ENCODE peak calls at places on chromosomes 11 and 22, in six cellular contexts. E is neural progenitor cell; Q is lower leg skin; D is CD4-positive, alpha-beta T cell; V is bronchial epithelial cell; N is brain microvascular endothelial cell. I is an unnamed sample.

GRCh38 chr11:65116370-65117205 is 913 bp downstream of the ZNHIT2 start:
- DNase-seq in E (peak), Q (no peak), D (peak), V (peak), N (no peak), I (no peak)

GRCh38 chr22:21573293-21573734 is 5.8 kb downstream of the UBE2L3 start:
- DNase-seq in E (no peak), Q (no peak), D (no peak), V (no peak), N (no peak), I (no peak)

GRCh38 chr22:36075724-36076123 is 47.1 kb upstream of the RBFOX2 start:
- DNase-seq in E (no peak), Q (no peak), D (no peak), V (no peak), N (no peak), I (no peak)

GRCh38 chr11:58784995-58785394 is 53.3 kb upstream of the GLYAT start:
- DNase-seq in E (no peak), Q (no peak), D (no peak), V (no peak), N (no peak), I (no peak)

GRCh38 chr11:112320668-112321067 is 60.0 kb upstream of the PLET1 start:
- DNase-seq in E (no peak), Q (peak), D (no peak), V (peak), N (peak), I (no peak)

GRCh38 chr22:37022483-37023337 is 3.2 kb downstream of the MPST start:
- DNase-seq in E (no peak), Q (no peak), D (no peak), V (no peak), N (no peak), I (no peak)

GRCh38 chr11:134119094-134119493 is 50.2 kb downstream of the JAM3 start:
- DNase-seq in E (no peak), Q (no peak), D (no peak), V (peak), N (peak), I (no peak)

GRCh38 chr22:46250035-46250782 is at the start of gene CDPF1:
- DNase-seq in E (peak), Q (peak), D (peak), V (peak), N (peak), I (peak)

GRCh38 chr11:34243620-34244493 is 114.0 kb downstream of the ABTB2 start:
- DNase-seq in E (no peak), Q (no peak), D (no peak), V (peak), N (peak), I (no peak)

GRCh38 chr11:58739725-58740430 is 8.1 kb upstream of the GLYAT start:
- DNase-seq in E (no peak), Q (no peak), D (no peak), V (no peak), N (peak), I (no peak)

GRCh38 chr11:115194798-115195101 is 309.5 kb downstream of the CADM1 start:
- DNase-seq in E (no peak), Q (no peak), D (no peak), V (no peak), N (no peak), I (no peak)

GRCh38 chr11:102138223-102138622 is 28.0 kb downstream of the YAP1 start:
- DNase-seq in E (no peak), Q (no peak), D (no peak), V (no peak), N (no peak), I (no peak)

GRCh38 chr22:39661842-39662676 is 91.5 kb downstream of the CACNA1I start:
- DNase-seq in E (peak), Q (peak), D (peak), V (peak), N (no peak), I (peak)

GRCh38 chr11:61776561-61777075 is 15.8 kb downstream of the TMEM258 start:
- DNase-seq in E (peak), Q (no peak), D (peak), V (peak), N (peak), I (peak)

GRCh38 chr11:119417726-119418540 is 5.0 kb downstream of the THY1 start:
- DNase-seq in E (no peak), Q (peak), D (no peak), V (peak), N (peak), I (no peak)

GRCh38 chr22:49353185-49353584 is 474.5 kb downstream of the BRD1 start:
- DNase-seq in E (no peak), Q (no peak), D (no peak), V (no peak), N (no peak), I (no peak)

GRCh38 chr22:49251371-49251770 is 576.3 kb downstream of the BRD1 start:
- DNase-seq in E (no peak), Q (no peak), D (no peak), V (no peak), N (no peak), I (no peak)

GRCh38 chr11:79243412-79244174 is 197.2 kb downstream of the TENM4 start:
- DNase-seq in E (no peak), Q (no peak), D (no peak), V (no peak), N (no peak), I (no peak)

GRCh38 chr11:83039566-83039965 is 32.1 kb downstream of the RAB30 start:
- DNase-seq in E (no peak), Q (no peak), D (no peak), V (no peak), N (no peak), I (no peak)

GRCh38 chr11:11146830-11147229 is 206.2 kb downstream of the CSNK2A3 start:
- DNase-seq in E (no peak), Q (no peak), D (no peak), V (no peak), N (no peak), I (no peak)

GRCh38 chr22:32809786-32810185 is 8.3 kb downstream of the TIMP3 start:
- DNase-seq in E (no peak), Q (no peak), D (no peak), V (no peak), N (no peak), I (no peak)

GRCh38 chr11:16184588-16184987 is 171.8 kb downstream of the SOX6 start:
- DNase-seq in E (no peak), Q (no peak), D (no peak), V (peak), N (peak), I (no peak)

GRCh38 chr11:94805994-94806393 is 37.8 kb downstream of the AMOTL1 start:
- DNase-seq in E (no peak), Q (peak), D (no peak), V (no peak), N (no peak), I (no peak)

GRCh38 chr11:93905384-93905783 is 55.0 kb upstream of the VSTM5 start:
- DNase-seq in E (no peak), Q (no peak), D (no peak), V (peak), N (peak), I (no peak)

GRCh38 chr11:102288745-102289083 is 28.6 kb upstream of the BIRC3 start:
- DNase-seq in E (no peak), Q (no peak), D (no peak), V (no peak), N (no peak), I (no peak)

GRCh38 chr11:62400281-62400680 is 18.6 kb upstream of the SCGB1A1 start:
- DNase-seq in E (no peak), Q (no peak), D (no peak), V (no peak), N (no peak), I (no peak)

GRCh38 chr22:41398921-41399320 is 17.2 kb downstream of the TEF start:
- DNase-seq in E (no peak), Q (no peak), D (no peak), V (no peak), N (no peak), I (no peak)

GRCh38 chr11:71206186-71206585 is 46.2 kb downstream of the SHANK2 start:
- DNase-seq in E (peak), Q (no peak), D (no peak), V (no peak), N (no peak), I (no peak)

GRCh38 chr11:111820059-111820375 is 51.4 kb downstream of the ALG9 start:
- DNase-seq in E (no peak), Q (no peak), D (no peak), V (no peak), N (no peak), I (no peak)

GRCh38 chr22:24432059-24432853 is 4.9 kb downstream of the ADORA2A start:
- DNase-seq in E (no peak), Q (no peak), D (no peak), V (peak), N (peak), I (no peak)

GRCh38 chr11:1224491-1225385 is 1.9 kb downstream of the MUC5B start:
- DNase-seq in E (peak), Q (no peak), D (no peak), V (no peak), N (no peak), I (no peak)

GRCh38 chr11:117625237-117625636 is 171.8 kb downstream of the DSCAML1 start:
- DNase-seq in E (no peak), Q (no peak), D (no peak), V (no peak), N (no peak), I (no peak)

GRCh38 chr22:35892192-35892591 is 136.4 kb downstream of the RBFOX2 start:
- DNase-seq in E (no peak), Q (no peak), D (no peak), V (peak), N (peak), I (no peak)

GRCh38 chr22:28139993-28140392 is 220.9 kb upstream of the PITPNB start:
- DNase-seq in E (no peak), Q (no peak), D (no peak), V (peak), N (peak), I (no peak)

GRCh38 chr11:72352859-72353551 is 81.3 kb downstream of the CLPB start:
- DNase-seq in E (peak), Q (no peak), D (no peak), V (peak), N (peak), I (no peak)

GRCh38 chr11:34837246-34837856 is 78.8 kb downstream of the APIP start:
- DNase-seq in E (no peak), Q (no peak), D (no peak), V (no peak), N (no peak), I (no peak)

GRCh38 chr22:22673099-22673498 is 28.7 kb downstream of the GGTLC2 start:
- DNase-seq in E (no peak), Q (no peak), D (no peak), V (no peak), N (no peak), I (no peak)

DNA sequence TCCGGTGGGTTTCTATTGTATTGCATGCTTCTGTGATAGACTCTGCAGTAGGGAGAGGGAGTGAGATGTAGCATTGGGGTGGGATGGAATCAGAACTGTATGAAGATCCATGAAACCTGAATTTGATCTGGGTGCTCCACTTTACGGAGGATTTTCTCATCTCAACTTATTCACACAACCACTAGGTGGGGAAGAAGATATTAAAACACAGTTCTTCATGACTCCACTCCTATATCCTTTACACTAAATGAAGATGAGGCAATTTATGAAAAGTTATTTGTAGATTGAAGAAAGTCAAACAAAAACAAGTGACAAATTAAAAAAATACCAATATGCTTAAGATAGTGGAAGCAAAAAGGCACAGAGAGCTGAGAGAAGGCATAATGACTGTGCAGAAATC is 92.6 kb upstream of the PDGFD start:
- DNase-seq in E (no peak), Q (no peak), D (no peak), V (peak), N (no peak), I (no peak)
- TF ChIP-seq CTCF in E (peak), Q (no peak), D (no peak), V (peak), N (peak), I (no peak)

GRCh38 chr22:19194751-19195536 is 16.4 kb upstream of the SLC25A1 start:
- DNase-seq in E (no peak), Q (no peak), D (no peak), V (peak), N (no peak), I (no peak)

GRCh38 chr22:19195796-19196731 is 17.5 kb upstream of the SLC25A1 start:
- DNase-seq in E (no peak), Q (no peak), D (no peak), V (no peak), N (no peak), I (no peak)

GRCh38 chr22:19197997-19198865 is 19.7 kb upstream of the SLC25A1 start:
- DNase-seq in E (no peak), Q (no peak), D (no peak), V (no peak), N (no peak), I (no peak)

GRCh38 chr22:19199479-19199878 is 20.9 kb upstream of the SLC25A1 start:
- DNase-seq in E (no peak), Q (no peak), D (no peak), V (no peak), N (no peak), I (no peak)

DNA sequence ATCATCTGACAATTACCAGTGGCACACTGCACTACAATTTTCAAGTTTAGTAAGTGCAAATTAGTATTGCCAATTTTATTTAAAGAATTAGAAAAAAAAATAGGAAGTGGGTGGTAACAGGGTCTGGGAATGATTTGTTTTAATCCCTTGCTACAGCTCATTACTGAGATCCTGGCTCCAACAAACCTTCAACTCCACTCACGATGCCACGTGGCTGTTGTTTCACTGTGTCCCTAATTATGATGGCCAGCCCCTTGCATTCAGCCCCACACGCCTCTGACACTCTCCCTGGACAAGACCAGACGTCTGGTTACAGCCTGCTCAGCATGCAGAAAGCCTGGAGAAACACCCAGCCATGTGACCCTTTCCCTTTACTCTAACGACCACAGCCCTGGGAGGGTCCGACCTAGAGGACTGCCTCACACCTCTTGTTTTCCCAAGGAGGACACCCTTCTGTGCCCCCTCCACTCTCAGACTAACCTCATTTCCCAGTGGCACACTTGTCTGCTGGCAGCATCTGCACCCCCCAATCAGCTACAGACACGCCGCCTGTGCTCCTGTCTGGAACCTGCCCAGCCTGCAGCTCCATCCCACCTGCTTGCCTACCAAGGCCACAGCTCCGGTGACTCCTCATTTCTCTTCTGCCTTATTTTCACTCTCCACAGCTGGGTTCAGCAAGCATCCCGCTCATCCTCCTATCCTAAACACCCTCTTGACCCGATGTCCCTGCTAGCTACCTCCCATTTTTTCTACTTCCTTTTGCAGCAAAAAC is 18.5 kb upstream of the SLC25A1 start:
- DNase-seq in E (no peak), Q (no peak), D (no peak), V (no peak), N (no peak), I (no peak)
- TF ChIP-seq CTCF in E (no peak), Q (no peak), D (no peak), V (no peak), N (no peak), I (no peak)

DNA sequence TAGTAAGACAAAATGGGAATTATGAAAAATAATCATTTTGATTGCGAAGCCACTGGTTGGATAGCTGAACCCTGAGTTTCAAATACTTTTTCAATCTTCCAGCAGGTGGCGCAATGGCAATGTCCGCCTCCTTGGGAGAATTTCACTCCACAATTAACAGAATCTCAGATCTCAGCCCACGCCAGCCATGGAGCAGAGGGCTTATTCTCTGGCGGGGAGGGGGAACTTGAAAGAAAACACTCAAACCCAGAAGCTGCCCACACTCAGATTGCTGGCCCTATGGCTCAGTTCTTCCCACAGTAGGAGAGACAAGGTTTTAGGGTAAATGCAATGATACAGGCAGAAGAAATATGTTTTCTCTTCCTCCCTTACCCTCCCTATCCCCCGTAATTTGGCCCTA is 38.7 kb upstream of the RCN1 start:
- DNase-seq in E (peak), Q (peak), D (peak), V (peak), N (peak), I (peak)
- TF ChIP-seq CTCF in E (peak), Q (no peak), D (peak), V (peak), N (peak), I (peak)

DNA sequence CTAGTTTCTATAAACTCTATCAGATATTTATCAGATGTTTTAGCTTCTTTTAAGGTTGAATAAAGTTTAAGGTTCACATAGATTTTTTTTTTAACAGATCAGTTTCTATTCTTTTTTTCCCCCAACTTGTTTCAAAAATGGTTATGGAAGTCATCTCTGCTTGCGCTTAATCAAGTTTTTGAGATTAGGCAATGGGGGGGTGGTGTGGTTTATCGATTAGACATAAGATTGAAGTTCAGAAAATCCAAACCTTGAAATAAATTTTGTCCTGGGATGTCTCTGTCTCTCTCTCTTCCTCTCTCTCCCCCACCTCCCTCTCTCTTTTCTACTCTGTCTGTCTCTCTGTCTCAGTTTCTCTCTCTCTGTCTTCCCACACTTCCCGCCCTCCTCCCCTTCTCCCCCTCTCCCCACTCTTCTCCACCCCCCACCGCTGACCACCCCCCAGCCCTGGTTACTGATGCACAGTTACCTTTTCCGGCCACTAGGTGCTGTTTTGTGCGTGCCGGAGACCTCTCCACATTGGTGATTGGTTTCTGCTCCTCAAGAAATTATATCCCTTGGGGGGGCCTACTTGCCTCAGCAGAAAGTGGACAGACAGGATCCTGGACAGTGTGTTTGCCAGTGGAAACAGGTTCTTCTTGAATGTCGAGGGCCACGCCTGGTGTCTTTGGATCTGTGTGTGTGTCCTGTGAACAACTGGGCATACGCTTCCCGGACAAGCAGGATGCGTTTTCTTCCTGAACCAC is 29.7 kb upstream of the ANO1 start:
- DNase-seq in E (peak), Q (no peak), D (no peak), V (peak), N (no peak), I (no peak)
- TF ChIP-seq CTCF in E (peak), Q (no peak), D (no peak), V (peak), N (peak), I (no peak)

GRCh38 chr11:76554767-76555166 is 109.9 kb downstream of the EMSY start:
- DNase-seq in E (no peak), Q (no peak), D (no peak), V (no peak), N (no peak), I (no peak)

GRCh38 chr11:76553554-76554476 is 109.0 kb downstream of the EMSY start:
- DNase-seq in E (no peak), Q (no peak), D (no peak), V (no peak), N (no peak), I (no peak)

GRCh38 chr11:76550781-76551180 is 106.0 kb downstream of the EMSY start:
- DNase-seq in E (no peak), Q (no peak), D (no peak), V (no peak), N (no peak), I (no peak)

GRCh38 chr11:76552987-76553386 is 108.2 kb downstream of the EMSY start:
- DNase-seq in E (no peak), Q (no peak), D (no peak), V (no peak), N (no peak), I (no peak)

GRCh38 chr11:76551400-76551799 is 106.6 kb downstream of the EMSY start:
- DNase-seq in E (no peak), Q (no peak), D (no peak), V (peak), N (no peak), I (no peak)
- TF ChIP-seq CTCF in E (no peak), Q (no peak), D (peak), V (no peak), N (peak), I (no peak)